ENCODE peak calls at places on chromosomes 2 and 18, in nine cellular contexts. P is HCT116, W is GM23338, X is colonic mucosa, A is small intestine, Y is Panc1, O is lung, Z is tibial artery, I is heart left ventricle. H is an unnamed sample.

GRCh38 chr2:109421101-109421500 is 192.7 kb downstream of the SEPTIN10 start:
- DNase-seq in P (no peak), W (no peak), X (no peak), A (no peak), Y (no peak), O (no peak), Z (no peak), I (no peak), H (no peak)

GRCh38 chr18:54119524-54120019 is 104.9 kb downstream of the MBD2 start:
- DNase-seq in P (peak; percentile 55), W (peak; percentile 88), X (peak; percentile 28), A (peak; percentile 47), Y (peak; percentile 58), O (no peak), Z (no peak), I (no peak), H (no peak)

GRCh38 chr18:9835112-9835755 is 50.5 kb upstream of the TXNDC2 start:
- DNase-seq in P (no peak), W (peak; percentile 88), X (no peak), A (no peak), Y (no peak), O (no peak), Z (no peak), I (no peak), H (no peak)

GRCh38 chr2:126656311-126657145 is 570 bp downstream of the GYPC start:
- DNase-seq in P (no peak), W (peak; percentile 65), X (no peak), A (peak; percentile 6), Y (no peak), O (no peak), Z (no peak), I (peak; percentile 51), H (no peak)

GRCh38 chr2:236972491-236973379 is 113.0 kb upstream of the COPS8 start:
- DNase-seq in P (no peak), W (peak; percentile 31), X (peak; percentile 54), A (peak; percentile 85), Y (no peak), O (no peak), Z (no peak), I (no peak), H (peak; percentile 64)

GRCh38 chr2:107036293-107036692 is 150.3 kb upstream of the ST6GAL2 start:
- DNase-seq in P (no peak), W (no peak), X (no peak), A (no peak), Y (no peak), O (no peak), Z (no peak), I (peak; percentile 23), H (no peak)

GRCh38 chr18:50297621-50298442 is 10.3 kb upstream of the CXXC1 start:
- DNase-seq in P (no peak), W (peak; percentile 94), X (peak; percentile 77), A (peak; percentile 63), Y (no peak), O (peak; percentile 75), Z (no peak), I (peak; percentile 77), H (no peak)

GRCh38 chr2:182784777-182785176 is 68.7 kb downstream of the DNAJC10 start:
- DNase-seq in P (peak; percentile 28), W (peak; percentile 64), X (no peak), A (peak; percentile 7), Y (no peak), O (no peak), Z (no peak), I (no peak), H (no peak)

GRCh38 chr2:216315817-216316603 is 56.3 kb downstream of the MARCHF4 start:
- DNase-seq in P (peak; percentile 71), W (peak; percentile 24), X (no peak), A (no peak), Y (peak; percentile 73), O (no peak), Z (no peak), I (no peak), H (peak; percentile 75)

GRCh38 chr2:126749537-126749936 is 93.6 kb downstream of the GYPC start:
- DNase-seq in P (no peak), W (peak; percentile 17), X (no peak), A (no peak), Y (no peak), O (peak; percentile 22), Z (no peak), I (no peak), H (no peak)

GRCh38 chr2:119491776-119492525 is 32.3 kb downstream of the SCTR start:
- DNase-seq in P (peak; percentile 49), W (peak; percentile 76), X (peak; percentile 60), A (peak; percentile 86), Y (peak; percentile 62), O (peak; percentile 69), Z (no peak), I (no peak), H (peak; percentile 79)

GRCh38 chr2:179612108-179612507 is 249.3 kb downstream of the ZNF385B start:
- DNase-seq in P (no peak), W (no peak), X (no peak), A (no peak), Y (no peak), O (no peak), Z (no peak), I (no peak), H (no peak)

GRCh38 chr2:54559593-54560145 is 103.5 kb downstream of the SPTBN1 start:
- DNase-seq in P (no peak), W (peak; percentile 38), X (no peak), A (no peak), Y (no peak), O (peak; percentile 54), Z (peak; percentile 70), I (no peak), H (peak; percentile 93)
- H3K4me1 ChIP-seq in P (peaks cover 26% of the 10 kb centered on the region), W (peaks cover 38% of the 10 kb centered on the region), X (peaks cover 15% of the 10 kb centered on the region), A (peaks cover 7% of the 10 kb centered on the region), Y (peaks cover 39% of the 10 kb centered on the region), O (peaks cover 49% of the 10 kb centered on the region), Z (no peaks in the 10 kb centered on the region), I (peaks cover 24% of the 10 kb centered on the region), H (peaks cover 32% of the 10 kb centered on the region)

GRCh38 chr18:23094411-23095165 is 40.7 kb upstream of the CABLES1 start:
- DNase-seq in P (no peak), W (peak; percentile 38), X (no peak), A (no peak), Y (no peak), O (no peak), Z (no peak), I (no peak), H (no peak)
- H3K4me1 ChIP-seq in P (peaks cover 11% of the 10 kb centered on the region), W (peaks cover 14% of the 10 kb centered on the region), X (no peaks in the 10 kb centered on the region), A (peaks cover 3% of the 10 kb centered on the region), Y (peaks cover 12% of the 10 kb centered on the region), O (no peaks in the 10 kb centered on the region), Z (no peaks in the 10 kb centered on the region), I (no peaks in the 10 kb centered on the region), H (peaks cover 13% of the 10 kb centered on the region)

DNA sequence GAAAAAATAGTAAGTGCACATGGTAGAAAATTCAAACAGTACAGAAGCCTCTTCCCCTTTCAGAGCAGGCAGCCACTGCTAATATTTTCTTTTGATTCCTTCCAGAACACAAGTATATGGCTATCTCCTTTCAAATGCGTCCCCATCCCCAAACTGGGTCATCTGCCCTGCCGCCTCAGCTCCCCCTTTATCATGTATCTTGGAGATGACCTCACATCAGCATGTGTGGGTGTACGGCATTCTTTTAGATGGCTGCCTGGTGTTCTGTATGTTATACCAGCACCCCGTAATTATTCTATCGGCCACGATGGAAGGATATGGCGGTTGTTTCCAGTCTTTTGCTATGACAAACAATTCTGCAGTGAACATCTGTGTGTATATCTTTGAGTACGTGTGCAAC is 70.6 kb upstream of the DLX2 start:
- DNase-seq in P (no peak), W (peak; percentile 61), X (no peak), A (no peak), Y (no peak), O (no peak), Z (no peak), I (no peak), H (no peak)
- H3K4me1 ChIP-seq in P (peaks cover 19% of the 10 kb centered on the region), W (peaks cover 14% of the 10 kb centered on the region), X (peaks cover 4% of the 10 kb centered on the region), A (peaks cover 2% of the 10 kb centered on the region), Y (peaks cover 2% of the 10 kb centered on the region), O (no peaks in the 10 kb centered on the region), Z (no peaks in the 10 kb centered on the region), I (no peaks in the 10 kb centered on the region), H (peaks cover 15% of the 10 kb centered on the region)

DNA sequence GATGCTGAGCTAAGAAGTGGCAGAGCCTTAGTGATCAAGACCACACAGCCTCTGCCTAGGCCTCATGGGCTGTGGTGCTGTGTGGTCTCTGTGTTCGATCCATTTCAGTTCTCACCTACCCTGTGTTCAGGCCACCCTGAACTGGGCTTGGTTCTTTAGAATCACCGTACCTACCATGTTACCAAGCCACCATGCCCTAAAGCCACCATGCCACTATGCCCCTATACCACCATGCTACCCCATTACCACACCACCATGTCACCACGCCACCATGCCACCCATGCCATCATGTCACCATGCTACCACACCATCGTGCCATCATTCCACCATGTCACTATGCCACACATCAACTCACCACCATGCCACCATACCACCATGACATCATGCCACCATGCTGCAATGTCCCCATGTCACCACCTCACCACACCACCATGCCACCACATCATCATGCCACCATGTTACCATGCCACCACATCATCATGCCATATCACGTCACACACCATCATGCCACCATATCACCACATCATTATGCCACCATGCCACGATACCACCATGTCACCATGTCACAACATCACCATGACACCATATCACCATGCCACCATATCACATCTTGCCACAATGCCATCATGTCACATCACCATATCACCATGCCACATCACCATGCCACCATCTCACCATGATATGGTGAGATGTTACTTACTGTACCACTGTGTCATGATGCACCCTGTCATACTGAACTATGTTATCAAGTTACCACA is 191.0 kb upstream of the ARL4C start:
- DNase-seq in P (no peak), W (no peak), X (no peak), A (no peak), Y (no peak), O (no peak), Z (no peak), I (no peak), H (no peak)
- H3K4me1 ChIP-seq in P (peaks cover 35% of the 10 kb centered on the region), W (peaks cover 35% of the 10 kb centered on the region), X (no peaks in the 10 kb centered on the region), A (no peaks in the 10 kb centered on the region), Y (peaks cover 18% of the 10 kb centered on the region), O (no peaks in the 10 kb centered on the region), Z (no peaks in the 10 kb centered on the region), I (no peaks in the 10 kb centered on the region), H (peaks cover 31% of the 10 kb centered on the region)

GRCh38 chr2:176246324-176246723 is 22.9 kb upstream of the MTX2 start:
- DNase-seq in P (no peak), W (no peak), X (no peak), A (no peak), Y (no peak), O (no peak), Z (no peak), I (no peak), H (no peak)

GRCh38 chr2:176247859-176248258 is 21.4 kb upstream of the MTX2 start:
- DNase-seq in P (no peak), W (no peak), X (no peak), A (no peak), Y (no peak), O (no peak), Z (no peak), I (no peak), H (no peak)

GRCh38 chr2:176251928-176252327 is 17.3 kb upstream of the MTX2 start:
- DNase-seq in P (no peak), W (no peak), X (no peak), A (no peak), Y (no peak), O (no peak), Z (no peak), I (no peak), H (no peak)
- H3K4me1 ChIP-seq in P (no peaks in the 10 kb centered on the region), W (no peaks in the 10 kb centered on the region), X (no peaks in the 10 kb centered on the region), A (no peaks in the 10 kb centered on the region), Y (no peaks in the 10 kb centered on the region), O (no peaks in the 10 kb centered on the region), Z (no peaks in the 10 kb centered on the region), I (no peaks in the 10 kb centered on the region), H (no peaks in the 10 kb centered on the region)